ENCODE peak calls at places on chromosomes 16 and 17, in seven cellular contexts. V, B, U, A, G, R and O are unnamed samples.

GRCh38 chr17:72381597-72382397 is 261.0 kb downstream of the SOX9 start:
- DNase-seq in B (no peak), U (no peak), G (no peak), V (no peak), R (no peak), A (peak), O (no peak)

GRCh38 chr17:60174035-60174434 is 24.3 kb downstream of the CA4 start:
- DNase-seq in B (no peak), A (no peak), U (no peak), G (no peak), R (no peak), V (no peak), O (no peak)

GRCh38 chr16:50509521-50510341 is 38.5 kb upstream of the NKD1 start:
- DNase-seq in U (no peak), V (no peak), R (no peak), A (no peak), B (peak), G (peak), O (peak)

GRCh38 chr17:62981933-62982332 is 15.9 kb downstream of the TANC2 start:
- DNase-seq in U (no peak), R (no peak), G (no peak), A (no peak), V (no peak), B (no peak), O (no peak)

GRCh38 chr17:83179811-83180210 is 100.4 kb downstream of the METRNL start:
- DNase-seq in U (no peak), B (no peak), A (no peak), R (no peak), V (no peak), G (no peak), O (no peak)

GRCh38 chr17:49146620-49147306 is 14.2 kb downstream of the B4GALNT2 start:
- DNase-seq in A (no peak), R (no peak), G (no peak), B (no peak), V (no peak), U (peak), O (no peak)

GRCh38 chr16:84413605-84414004 is 45.3 kb downstream of the ATP2C2 start:
- DNase-seq in R (no peak), B (no peak), G (no peak), A (no peak), V (no peak), U (no peak), O (no peak)

GRCh38 chr17:55727275-55727674 is 4.6 kb upstream of the TMEM100 start:
- DNase-seq in R (no peak), A (no peak), U (no peak), G (no peak), V (no peak), B (no peak), O (no peak)

GRCh38 chr16:30382398-30383015 is at the start of gene SEPTIN1:
- DNase-seq in A (no peak), U (no peak), R (no peak), B (peak), G (peak), V (no peak), O (no peak)

GRCh38 chr17:64773836-64774761 is 112.0 kb upstream of the SMURF2 start:
- DNase-seq in A (peak), U (peak), R (no peak), G (peak), B (no peak), V (no peak), O (no peak)

GRCh38 chr16:66493490-66494401 is 56.2 kb downstream of the TK2 start:
- DNase-seq in U (no peak), V (no peak), R (no peak), B (no peak), A (no peak), G (no peak), O (no peak)

GRCh38 chr17:41535764-41536481 is 7.8 kb upstream of the KRT19 start:
- DNase-seq in G (no peak), U (no peak), A (no peak), R (no peak), B (no peak), V (no peak), O (no peak)

GRCh38 chr16:58020628-58021521 is 4.7 kb upstream of the MMP15 start:
- DNase-seq in R (peak), B (peak), A (peak), G (peak), V (peak), U (no peak), O (peak)

GRCh38 chr17:50931003-50931878 is 65.1 kb upstream of the TOB1 start:
- DNase-seq in A (peak), R (peak), G (peak), B (peak), U (peak), V (peak), O (peak)

GRCh38 chr17:4175921-4176802 is 33.2 kb downstream of the CYB5D2 start:
- DNase-seq in V (no peak), G (no peak), B (peak), R (no peak), U (no peak), A (no peak), O (no peak)

GRCh38 chr17:27529230-27529796 is 73.1 kb downstream of the KSR1 start:
- DNase-seq in B (no peak), U (no peak), A (no peak), R (no peak), V (no peak), G (peak), O (no peak)